ENCODE peak calls at places on chromosomes 7 and 10, in nine cellular contexts. One of them, this sample, is unnamed. For H3K27me3, the result is how much of the 10 kb centered on the place peaks cover.

GRCh38 chr10:58404001-58404400 is 18.8 kb downstream of the TFAM start:
- DNase-seq in brain microvascular endothelial cell: no peak
- DNase-seq in A673: no peak
- DNase-seq in HCT116: no peak
- DNase-seq in bronchial epithelial cell: no peak
- DNase-seq in stomach: no peak
- DNase-seq in Peyer's patch: no peak
- DNase-seq in esophagus squamous epithelium: no peak
- DNase-seq in GM23338: no peak
- DNase-seq in this sample: no peak

GRCh38 chr10:69949770-69950169 is 102.9 kb upstream of the MACROH2A2 start:
- DNase-seq in brain microvascular endothelial cell: no peak
- DNase-seq in A673: no peak
- DNase-seq in HCT116: no peak
- DNase-seq in bronchial epithelial cell: no peak
- DNase-seq in stomach: no peak
- DNase-seq in Peyer's patch: no peak
- DNase-seq in esophagus squamous epithelium: no peak
- DNase-seq in GM23338: no peak
- DNase-seq in this sample: no peak

GRCh38 chr7:144834516-144835165 is 1.2 kb downstream of the TPK1 start:
- DNase-seq in brain microvascular endothelial cell: peak
- DNase-seq in A673: peak
- DNase-seq in HCT116: no peak
- DNase-seq in bronchial epithelial cell: no peak
- DNase-seq in stomach: no peak
- DNase-seq in Peyer's patch: no peak
- DNase-seq in esophagus squamous epithelium: no peak
- DNase-seq in GM23338: peak
- DNase-seq in this sample: peak

GRCh38 chr7:90595801-90596683 is at the start of gene CDK14:
- DNase-seq in brain microvascular endothelial cell: peak
- DNase-seq in A673: peak
- DNase-seq in HCT116: peak
- DNase-seq in bronchial epithelial cell: no peak
- DNase-seq in stomach: peak
- DNase-seq in Peyer's patch: peak
- DNase-seq in esophagus squamous epithelium: no peak
- DNase-seq in GM23338: peak
- DNase-seq in this sample: peak

GRCh38 chr7:127813991-127814556 is 162.1 kb downstream of the SND1 start:
- DNase-seq in brain microvascular endothelial cell: no peak
- DNase-seq in A673: no peak
- DNase-seq in HCT116: no peak
- DNase-seq in bronchial epithelial cell: no peak
- DNase-seq in stomach: no peak
- DNase-seq in Peyer's patch: no peak
- DNase-seq in esophagus squamous epithelium: no peak
- DNase-seq in GM23338: no peak
- DNase-seq in this sample: no peak

GRCh38 chr10:3046210-3046779 is 21.1 kb upstream of the PFKP start:
- DNase-seq in brain microvascular endothelial cell: no peak
- DNase-seq in A673: no peak
- DNase-seq in HCT116: no peak
- DNase-seq in bronchial epithelial cell: no peak
- DNase-seq in stomach: no peak
- DNase-seq in Peyer's patch: no peak
- DNase-seq in esophagus squamous epithelium: no peak
- DNase-seq in GM23338: no peak
- DNase-seq in this sample: no peak

GRCh38 chr7:44325181-44325671 is at the start of gene CAMK2B:
- DNase-seq in brain microvascular endothelial cell: no peak
- DNase-seq in A673: peak
- DNase-seq in HCT116: no peak
- DNase-seq in bronchial epithelial cell: no peak
- DNase-seq in stomach: no peak
- DNase-seq in Peyer's patch: no peak
- DNase-seq in esophagus squamous epithelium: no peak
- DNase-seq in GM23338: peak
- DNase-seq in this sample: no peak

GRCh38 chr7:44064791-44065430 is 456 bp downstream of the PGAM2 start:
- DNase-seq in brain microvascular endothelial cell: no peak
- DNase-seq in A673: no peak
- DNase-seq in HCT116: no peak
- DNase-seq in bronchial epithelial cell: no peak
- DNase-seq in stomach: no peak
- DNase-seq in Peyer's patch: peak
- DNase-seq in esophagus squamous epithelium: no peak
- DNase-seq in GM23338: peak
- DNase-seq in this sample: no peak

GRCh38 chr7:133854739-133855138 is 272.4 kb upstream of the LRGUK start:
- DNase-seq in brain microvascular endothelial cell: peak
- DNase-seq in A673: peak
- DNase-seq in HCT116: peak
- DNase-seq in bronchial epithelial cell: peak
- DNase-seq in stomach: no peak
- DNase-seq in Peyer's patch: no peak
- DNase-seq in esophagus squamous epithelium: no peak
- DNase-seq in GM23338: peak
- DNase-seq in this sample: peak

GRCh38 chr7:17014693-17015092 is 132.9 kb upstream of the AGR3 start:
- DNase-seq in brain microvascular endothelial cell: no peak
- DNase-seq in A673: no peak
- DNase-seq in HCT116: no peak
- DNase-seq in bronchial epithelial cell: no peak
- DNase-seq in stomach: no peak
- DNase-seq in Peyer's patch: no peak
- DNase-seq in esophagus squamous epithelium: no peak
- DNase-seq in GM23338: no peak
- DNase-seq in this sample: no peak

GRCh38 chr7:50206521-50207250 is 97.8 kb upstream of the IKZF1 start:
- DNase-seq in brain microvascular endothelial cell: no peak
- DNase-seq in A673: peak
- DNase-seq in HCT116: peak
- DNase-seq in bronchial epithelial cell: no peak
- DNase-seq in stomach: no peak
- DNase-seq in Peyer's patch: no peak
- DNase-seq in esophagus squamous epithelium: no peak
- DNase-seq in GM23338: no peak
- DNase-seq in this sample: no peak

GRCh38 chr7:155746188-155746587 is 66.1 kb downstream of the SHH start:
- DNase-seq in brain microvascular endothelial cell: no peak
- DNase-seq in A673: no peak
- DNase-seq in HCT116: no peak
- DNase-seq in bronchial epithelial cell: no peak
- DNase-seq in stomach: no peak
- DNase-seq in Peyer's patch: no peak
- DNase-seq in esophagus squamous epithelium: no peak
- DNase-seq in GM23338: no peak
- DNase-seq in this sample: no peak

GRCh38 chr10:98135222-98135899 is 904 bp downstream of the R3HCC1L start:
- DNase-seq in brain microvascular endothelial cell: no peak
- DNase-seq in A673: no peak
- DNase-seq in HCT116: no peak
- DNase-seq in bronchial epithelial cell: peak
- DNase-seq in stomach: no peak
- DNase-seq in Peyer's patch: no peak
- DNase-seq in esophagus squamous epithelium: no peak
- DNase-seq in GM23338: peak
- DNase-seq in this sample: no peak

GRCh38 chr10:62384057-62384446 is 9.9 kb downstream of the ZNF365 start:
- DNase-seq in brain microvascular endothelial cell: peak
- DNase-seq in A673: no peak
- DNase-seq in HCT116: peak
- DNase-seq in bronchial epithelial cell: peak
- DNase-seq in stomach: no peak
- DNase-seq in Peyer's patch: no peak
- DNase-seq in esophagus squamous epithelium: no peak
- DNase-seq in GM23338: no peak
- DNase-seq in this sample: no peak

GRCh38 chr7:33485746-33486491 is 356.6 kb downstream of the BBS9 start:
- DNase-seq in brain microvascular endothelial cell: no peak
- DNase-seq in A673: no peak
- DNase-seq in HCT116: no peak
- DNase-seq in bronchial epithelial cell: peak
- DNase-seq in stomach: no peak
- DNase-seq in Peyer's patch: no peak
- DNase-seq in esophagus squamous epithelium: no peak
- DNase-seq in GM23338: no peak
- DNase-seq in this sample: no peak

DNA sequence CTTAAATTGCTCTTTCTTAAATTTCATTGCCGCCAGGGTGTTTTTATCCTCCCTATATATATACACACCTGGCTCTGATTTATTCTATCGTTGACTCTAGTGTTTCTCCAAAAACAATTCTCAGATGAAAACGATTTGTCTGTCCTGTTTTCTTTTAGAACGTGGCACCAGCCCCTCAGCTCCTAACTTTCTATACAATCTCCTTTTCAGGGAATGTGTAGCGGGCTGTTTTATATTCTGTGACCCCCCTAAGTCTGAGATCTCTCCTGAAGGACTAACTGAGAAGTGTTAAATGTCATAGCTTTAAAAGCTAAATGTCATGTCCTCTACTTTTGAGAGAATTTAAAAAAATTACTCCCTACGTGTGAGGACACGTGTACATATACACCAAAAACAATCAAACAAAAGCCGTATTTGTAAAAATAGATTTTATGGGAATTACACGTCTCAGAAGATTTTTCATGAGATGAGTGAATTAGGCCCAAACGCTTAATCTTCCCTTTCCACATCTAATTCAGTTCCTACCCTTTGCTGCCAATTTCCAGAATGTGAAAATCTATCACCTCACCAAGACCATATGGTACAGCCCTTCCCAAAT is 791 bp upstream of the CTTNBP2 start:
- DNase-seq in brain microvascular endothelial cell: no peak
- DNase-seq in A673: no peak
- DNase-seq in HCT116: no peak
- DNase-seq in bronchial epithelial cell: no peak
- DNase-seq in stomach: no peak
- DNase-seq in Peyer's patch: no peak
- DNase-seq in esophagus squamous epithelium: no peak
- DNase-seq in GM23338: no peak
- DNase-seq in this sample: no peak
- H3K4me3 ChIP-seq in brain microvascular endothelial cell: peak
- H3K4me3 ChIP-seq in A673: peak
- H3K4me3 ChIP-seq in HCT116: peak
- H3K4me3 ChIP-seq in bronchial epithelial cell: peak
- H3K4me3 ChIP-seq in stomach: peak
- H3K4me3 ChIP-seq in Peyer's patch: no peak
- H3K4me3 ChIP-seq in esophagus squamous epithelium: peak
- H3K4me3 ChIP-seq in GM23338: peak
- H3K4me3 ChIP-seq in this sample: peak

DNA sequence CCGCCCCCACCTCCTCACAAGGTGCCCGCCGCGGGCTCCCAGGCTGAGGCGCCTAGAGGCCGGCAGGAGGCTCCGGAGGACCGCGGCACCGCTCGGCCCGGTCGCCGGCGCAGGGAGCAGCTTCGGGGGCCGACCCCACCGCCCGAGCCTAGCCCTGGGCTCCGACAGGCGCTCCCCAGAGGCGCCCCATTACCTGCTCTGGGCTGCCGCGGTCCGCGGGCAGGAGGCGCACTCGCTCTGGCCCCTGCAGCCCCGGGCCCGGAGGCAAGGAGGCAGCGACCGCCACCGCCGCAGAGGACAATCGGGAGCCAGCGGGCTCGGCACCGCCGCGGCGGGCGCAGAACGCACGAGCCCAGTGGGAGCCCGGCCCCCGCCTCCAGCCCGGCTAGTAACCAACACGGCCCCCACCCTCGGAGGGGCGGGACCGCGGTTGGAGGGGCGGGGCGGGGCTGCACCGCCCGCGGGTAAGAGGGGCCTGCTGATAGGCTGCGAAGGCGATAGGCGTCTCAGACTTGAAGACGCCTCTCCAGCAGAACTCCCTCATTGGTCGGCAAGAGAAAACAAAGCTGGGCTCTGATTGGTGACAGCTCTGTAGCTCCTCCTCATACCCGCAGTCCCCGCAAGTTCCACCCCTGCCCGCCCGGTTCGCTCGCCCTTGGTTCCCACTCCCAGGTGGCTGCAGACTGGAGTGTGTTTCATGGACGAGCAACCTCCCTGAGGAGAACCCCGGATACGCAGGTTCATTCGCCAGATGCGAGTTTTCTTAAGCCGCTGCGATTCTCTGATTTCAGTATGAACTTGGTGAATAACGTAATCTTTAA is at the start of gene MPP7:
- DNase-seq in brain microvascular endothelial cell: peak
- DNase-seq in A673: peak
- DNase-seq in HCT116: peak
- DNase-seq in bronchial epithelial cell: peak
- DNase-seq in stomach: peak
- DNase-seq in Peyer's patch: peak
- DNase-seq in esophagus squamous epithelium: peak
- DNase-seq in GM23338: peak
- DNase-seq in this sample: peak
- TF ChIP-seq CTCF in brain microvascular endothelial cell: peak
- TF ChIP-seq CTCF in A673: peak
- TF ChIP-seq CTCF in HCT116: peak
- TF ChIP-seq CTCF in bronchial epithelial cell: peak
- TF ChIP-seq CTCF in stomach: peak
- TF ChIP-seq CTCF in Peyer's patch: peak
- TF ChIP-seq CTCF in esophagus squamous epithelium: peak
- TF ChIP-seq CTCF in GM23338: peak
- TF ChIP-seq CTCF in this sample: peak

DNA sequence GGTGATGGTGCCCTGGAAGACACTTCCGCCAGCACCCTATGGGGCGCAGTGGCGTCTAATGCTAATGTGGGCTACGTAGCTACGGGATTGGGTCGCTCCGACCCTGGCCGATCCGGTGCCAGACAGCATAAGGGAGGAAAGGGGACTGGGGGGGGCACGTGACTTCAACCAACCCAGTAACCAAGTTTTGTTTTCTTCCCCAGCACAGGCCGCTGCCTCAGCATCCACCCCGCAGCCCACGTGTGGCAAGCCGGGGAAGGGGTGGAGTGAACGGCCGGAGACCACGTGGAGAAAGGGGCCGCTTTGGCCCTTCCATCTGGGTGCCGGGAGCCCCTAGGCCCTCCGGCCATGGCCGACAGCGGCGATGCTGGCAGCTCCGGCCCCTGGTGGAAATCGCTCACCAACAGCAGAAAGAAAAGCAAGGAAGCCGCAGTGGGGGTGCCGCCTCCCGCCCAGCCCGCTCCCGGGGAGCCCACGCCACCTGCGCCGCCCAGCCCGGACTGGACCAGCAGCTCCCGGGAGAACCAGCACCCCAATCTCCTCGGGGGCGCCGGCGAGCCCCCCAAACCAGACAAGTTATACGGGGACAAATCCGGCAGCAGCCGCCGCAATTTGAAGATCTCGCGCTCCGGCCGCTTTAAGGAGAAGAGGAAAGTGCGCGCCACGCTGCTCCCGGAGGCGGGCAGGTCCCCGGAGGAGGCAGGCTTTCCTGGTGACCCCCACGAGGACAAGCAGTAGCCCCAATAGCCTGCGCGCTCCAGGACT is 2.5 kb downstream of the PRR15 start:
- DNase-seq in brain microvascular endothelial cell: no peak
- DNase-seq in A673: peak
- DNase-seq in HCT116: no peak
- DNase-seq in bronchial epithelial cell: no peak
- DNase-seq in stomach: no peak
- DNase-seq in Peyer's patch: peak
- DNase-seq in esophagus squamous epithelium: no peak
- DNase-seq in GM23338: peak
- DNase-seq in this sample: peak
- H3K27me3 ChIP-seq in brain microvascular endothelial cell: under half
- H3K27me3 ChIP-seq in A673: half or more
- H3K27me3 ChIP-seq in HCT116: under half
- H3K27me3 ChIP-seq in bronchial epithelial cell: under half
- H3K27me3 ChIP-seq in stomach: half or more
- H3K27me3 ChIP-seq in Peyer's patch: under half
- H3K27me3 ChIP-seq in esophagus squamous epithelium: half or more
- H3K27me3 ChIP-seq in GM23338: under half
- H3K27me3 ChIP-seq in this sample: under half

GRCh38 chr7:10612950-10613349 is 360.7 kb upstream of the PHF14 start:
- DNase-seq in brain microvascular endothelial cell: no peak
- DNase-seq in A673: no peak
- DNase-seq in HCT116: no peak
- DNase-seq in bronchial epithelial cell: no peak
- DNase-seq in stomach: no peak
- DNase-seq in Peyer's patch: no peak
- DNase-seq in esophagus squamous epithelium: no peak
- DNase-seq in GM23338: no peak
- DNase-seq in this sample: no peak
- H3K4me3 ChIP-seq in brain microvascular endothelial cell: no peak
- H3K4me3 ChIP-seq in A673: no peak
- H3K4me3 ChIP-seq in HCT116: no peak
- H3K4me3 ChIP-seq in bronchial epithelial cell: no peak
- H3K4me3 ChIP-seq in stomach: no peak
- H3K4me3 ChIP-seq in Peyer's patch: no peak
- H3K4me3 ChIP-seq in esophagus squamous epithelium: no peak
- H3K4me3 ChIP-seq in GM23338: no peak
- H3K4me3 ChIP-seq in this sample: no peak

This sample was measured in Caco-2.